ENCODE peak calls at places on chromosomes 7 and 10, in nine cellular contexts. I is Karpas-422; J is activated T-cell treated with anti-CD3 and anti-CD28 coated beads for 48 hours; V is NT2/D1; N is NCI-H187 treated with DMSO at 0.1 percent for 48 hours; M is NCI-H510A treated with DMSO at 0.1 percent for 48 hours; Z is IMR-90; H is activated CD4-positive, alpha-beta T cell treated with anti-CD3 and anti-CD28 coated beads for 48 hours; G is stimulated activated CD4-positive, alpha-beta T cell treated with anti-CD3 and anti-CD28 coated beads, Interleukin-4, amount 100 ng/mL, for 48 hours. R is an unnamed sample.

GRCh38 chr7:74449809-74450397 is 3.8 kb upstream of the GTF2IRD1 start:
- DNase-seq in I (peak), J (peak), V (peak), N (no peak), M (peak), Z (peak), H (peak), G (peak), R (peak)

GRCh38 chr10:100053686-100054460 is 27.8 kb downstream of the CPN1 start:
- DNase-seq in I (no peak), J (no peak), V (no peak), N (no peak), M (no peak), Z (no peak), H (no peak), G (no peak), R (no peak)

GRCh38 chr7:94250984-94251383 is 143.7 kb upstream of the COL1A2 start:
- DNase-seq in I (no peak), J (no peak), V (no peak), N (no peak), M (no peak), Z (no peak), H (no peak), G (no peak), R (no peak)

GRCh38 chr7:127897704-127898454 is 133.4 kb downstream of the LRRC4 start:
- DNase-seq in I (no peak), J (no peak), V (no peak), N (no peak), M (no peak), Z (peak), H (peak), G (peak), R (peak)

GRCh38 chr7:82050134-82050533 is 280.3 kb upstream of the HGF start:
- DNase-seq in I (no peak), J (no peak), V (no peak), N (no peak), M (peak), Z (peak), H (no peak), G (no peak), R (peak)

GRCh38 chr7:77415474-77415821 is 701 bp downstream of the GSAP start:
- DNase-seq in I (no peak), J (no peak), V (no peak), N (no peak), M (no peak), Z (no peak), H (no peak), G (no peak), R (no peak)

GRCh38 chr10:123016228-123016627 is 7.4 kb downstream of the ACADSB start:
- DNase-seq in I (no peak), J (no peak), V (no peak), N (no peak), M (no peak), Z (no peak), H (no peak), G (no peak), R (no peak)

GRCh38 chr10:17066801-17067200 is 62.8 kb downstream of the CUBN start:
- DNase-seq in I (no peak), J (no peak), V (no peak), N (no peak), M (no peak), Z (no peak), H (no peak), G (no peak), R (no peak)

GRCh38 chr10:97000487-97001182 is 168.5 kb downstream of the LCOR start:
- DNase-seq in I (peak), J (no peak), V (no peak), N (no peak), M (peak), Z (no peak), H (no peak), G (no peak), R (no peak)

R was measured in adipocyte.